ENCODE peak calls at places on chromosomes 4 and X, in four cellular contexts. One of them, this sample, is unnamed. For H3K4me1, the result is how much of the 10 kb centered on the place peaks cover.

GRCh38 chr4:82398263-82398662 is 24.5 kb upstream of the HNRNPD start:
- DNase-seq in cardiac muscle cell: no peak
- DNase-seq in gastrocnemius medialis: no peak
- DNase-seq in tibial nerve: no peak
- DNase-seq in this sample: no peak

GRCh38 chr4:52837716-52838558 is 24.2 kb upstream of the RASL11B start:
- DNase-seq in cardiac muscle cell: peak
- DNase-seq in tibial nerve: no peak
- DNase-seq in gastrocnemius medialis: no peak
- DNase-seq in this sample: no peak

GRCh38 chr4:93147524-93148212 is 680.9 kb upstream of the ATOH1 start:
- DNase-seq in cardiac muscle cell: no peak
- DNase-seq in gastrocnemius medialis: no peak
- DNase-seq in tibial nerve: no peak
- DNase-seq in this sample: no peak

GRCh38 chrX:106707771-106708454 is 18.6 kb upstream of the RNF128 start:
- DNase-seq in tibial nerve: no peak
- DNase-seq in cardiac muscle cell: peak
- DNase-seq in gastrocnemius medialis: peak
- DNase-seq in this sample: no peak

GRCh38 chrX:110244951-110245480 is 72.9 kb downstream of the AMMECR1 start:
- DNase-seq in gastrocnemius medialis: no peak
- DNase-seq in cardiac muscle cell: no peak
- DNase-seq in tibial nerve: no peak
- DNase-seq in this sample: no peak

GRCh38 chr4:158805628-158806471 is 37.0 kb downstream of the FNIP2 start:
- DNase-seq in tibial nerve: peak
- DNase-seq in cardiac muscle cell: peak
- DNase-seq in gastrocnemius medialis: peak
- DNase-seq in this sample: no peak

GRCh38 chr4:179225594-179225993 is 1783.4 kb upstream of the AGA start:
- DNase-seq in tibial nerve: no peak
- DNase-seq in gastrocnemius medialis: no peak
- DNase-seq in cardiac muscle cell: no peak
- DNase-seq in this sample: no peak

GRCh38 chr4:1683371-1683902 is 676 bp downstream of the FAM53A start:
- DNase-seq in cardiac muscle cell: peak
- DNase-seq in gastrocnemius medialis: no peak
- DNase-seq in tibial nerve: peak
- DNase-seq in this sample: no peak

GRCh38 chr4:1516881-1517480 is 110.7 kb upstream of the NKX1-1 start:
- DNase-seq in gastrocnemius medialis: no peak
- DNase-seq in cardiac muscle cell: no peak
- DNase-seq in tibial nerve: no peak
- DNase-seq in this sample: no peak

GRCh38 chr4:163540977-163541376 is 46.5 kb downstream of the TMA16 start:
- DNase-seq in gastrocnemius medialis: no peak
- DNase-seq in tibial nerve: no peak
- DNase-seq in cardiac muscle cell: no peak
- DNase-seq in this sample: no peak

GRCh38 chrX:54494970-54495813 is 842 bp downstream of the FGD1 start:
- DNase-seq in gastrocnemius medialis: no peak
- DNase-seq in cardiac muscle cell: peak
- DNase-seq in tibial nerve: no peak
- DNase-seq in this sample: no peak

GRCh38 chr4:141080668-141081067 is 52.6 kb downstream of the RNF150 start:
- DNase-seq in cardiac muscle cell: no peak
- DNase-seq in tibial nerve: no peak
- DNase-seq in gastrocnemius medialis: no peak
- DNase-seq in this sample: no peak

GRCh38 chrX:84907324-84907946 is 96.2 kb upstream of the APOOL start:
- DNase-seq in tibial nerve: no peak
- DNase-seq in gastrocnemius medialis: no peak
- DNase-seq in cardiac muscle cell: peak
- DNase-seq in this sample: no peak

GRCh38 chr4:128566688-128567087 is 242.8 kb upstream of the JADE1 start:
- DNase-seq in tibial nerve: no peak
- DNase-seq in gastrocnemius medialis: no peak
- DNase-seq in cardiac muscle cell: no peak
- DNase-seq in this sample: no peak
- H3K4me1 ChIP-seq in tibial nerve: under half
- H3K4me1 ChIP-seq in gastrocnemius medialis: under half
- H3K4me1 ChIP-seq in cardiac muscle cell: under half
- H3K4me1 ChIP-seq in this sample: under half

GRCh38 chrX:2231570-2232192 is 269.1 kb downstream of the DHRSX start:
- DNase-seq in tibial nerve: no peak
- DNase-seq in gastrocnemius medialis: no peak
- DNase-seq in cardiac muscle cell: no peak
- DNase-seq in this sample: no peak
- TF ChIP-seq CTCF in tibial nerve: no peak
- TF ChIP-seq CTCF in gastrocnemius medialis: no peak
- TF ChIP-seq CTCF in cardiac muscle cell: no peak
- TF ChIP-seq CTCF in this sample: no peak

DNA sequence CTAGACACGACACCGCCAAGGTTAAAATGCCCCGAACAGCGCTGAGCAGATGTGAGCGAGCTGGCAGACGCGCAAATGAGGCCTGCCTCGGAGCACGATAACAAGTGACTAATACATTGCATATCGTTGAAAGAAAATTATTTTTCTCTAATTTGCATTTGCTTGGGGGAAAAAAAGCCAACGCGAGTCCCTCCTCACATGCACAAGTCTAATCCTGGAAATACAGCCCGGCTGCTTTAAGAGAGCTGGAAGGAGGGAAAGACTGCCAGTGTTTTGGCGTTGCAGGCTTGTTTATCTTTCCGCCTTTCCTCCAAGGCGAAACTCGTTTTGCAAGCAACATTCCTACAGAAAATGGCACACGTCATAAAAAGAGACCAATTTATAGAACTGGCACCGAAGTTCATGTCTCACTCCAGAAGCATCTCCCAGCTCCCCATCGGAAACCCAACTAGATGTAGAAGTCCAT is 12.6 kb downstream of the BCOR start:
- DNase-seq in gastrocnemius medialis: no peak
- DNase-seq in cardiac muscle cell: no peak
- DNase-seq in tibial nerve: no peak
- DNase-seq in this sample: no peak
- H3K4me1 ChIP-seq in gastrocnemius medialis: half or more
- H3K4me1 ChIP-seq in cardiac muscle cell: half or more
- H3K4me1 ChIP-seq in tibial nerve: under half
- H3K4me1 ChIP-seq in this sample: half or more

GRCh38 chrX:140123446-140123845 is 158.1 kb upstream of the CXorf66 start:
- DNase-seq in tibial nerve: no peak
- DNase-seq in cardiac muscle cell: no peak
- DNase-seq in gastrocnemius medialis: no peak
- DNase-seq in this sample: no peak
- TF ChIP-seq CTCF in tibial nerve: no peak
- TF ChIP-seq CTCF in cardiac muscle cell: peak
- TF ChIP-seq CTCF in gastrocnemius medialis: no peak
- TF ChIP-seq CTCF in this sample: no peak

GRCh38 chr4:86543560-86544312 is 50.4 kb upstream of the PTPN13 start:
- DNase-seq in cardiac muscle cell: no peak
- DNase-seq in tibial nerve: no peak
- DNase-seq in gastrocnemius medialis: no peak
- DNase-seq in this sample: no peak
- H3K4me1 ChIP-seq in cardiac muscle cell: under half
- H3K4me1 ChIP-seq in tibial nerve: under half
- H3K4me1 ChIP-seq in gastrocnemius medialis: under half
- H3K4me1 ChIP-seq in this sample: under half

DNA sequence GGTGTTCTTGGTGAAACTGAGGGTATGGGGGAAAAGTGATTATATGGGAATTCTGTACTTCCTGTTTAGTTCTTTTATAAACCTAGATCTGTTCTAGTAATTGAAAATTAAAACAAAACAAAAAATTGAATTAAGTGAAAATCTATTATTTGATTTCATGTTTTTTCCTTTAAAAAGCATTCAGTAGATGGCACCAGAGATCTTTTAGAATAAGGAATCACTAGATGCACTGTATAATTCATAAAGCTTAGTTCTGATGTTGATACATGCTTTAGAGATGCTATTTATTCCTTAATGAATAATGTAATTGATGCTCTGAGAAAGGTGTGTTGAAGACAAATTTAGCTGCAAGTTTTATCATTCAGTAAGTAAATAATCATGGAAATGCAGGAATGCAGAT is 87.3 kb downstream of the LCORL start:
- DNase-seq in cardiac muscle cell: no peak
- DNase-seq in tibial nerve: no peak
- DNase-seq in gastrocnemius medialis: no peak
- DNase-seq in this sample: no peak
- TF ChIP-seq CTCF in cardiac muscle cell: peak
- TF ChIP-seq CTCF in tibial nerve: no peak
- TF ChIP-seq CTCF in gastrocnemius medialis: no peak
- TF ChIP-seq CTCF in this sample: no peak

GRCh38 chr4:122661176-122661575 is 40.3 kb upstream of the IL21 start:
- DNase-seq in tibial nerve: no peak
- DNase-seq in gastrocnemius medialis: no peak
- DNase-seq in cardiac muscle cell: no peak
- DNase-seq in this sample: no peak

GRCh38 chr4:122665148-122665547 is 44.3 kb upstream of the IL21 start:
- DNase-seq in cardiac muscle cell: no peak
- DNase-seq in gastrocnemius medialis: no peak
- DNase-seq in tibial nerve: no peak
- DNase-seq in this sample: no peak

GRCh38 chr4:122663814-122664610 is 43.1 kb upstream of the IL21 start:
- DNase-seq in gastrocnemius medialis: no peak
- DNase-seq in cardiac muscle cell: no peak
- DNase-seq in tibial nerve: no peak
- DNase-seq in this sample: no peak

GRCh38 chr4:122661661-122662160 is 40.8 kb upstream of the IL21 start:
- DNase-seq in cardiac muscle cell: peak
- DNase-seq in gastrocnemius medialis: no peak
- DNase-seq in tibial nerve: no peak
- DNase-seq in this sample: no peak

GRCh38 chr4:122662701-122663100 is 41.8 kb upstream of the IL21 start:
- DNase-seq in tibial nerve: no peak
- DNase-seq in cardiac muscle cell: no peak
- DNase-seq in gastrocnemius medialis: peak
- DNase-seq in this sample: no peak
- H3K4me1 ChIP-seq in tibial nerve: under half
- H3K4me1 ChIP-seq in cardiac muscle cell: under half
- H3K4me1 ChIP-seq in gastrocnemius medialis: under half
- H3K4me1 ChIP-seq in this sample: under half

DNA sequence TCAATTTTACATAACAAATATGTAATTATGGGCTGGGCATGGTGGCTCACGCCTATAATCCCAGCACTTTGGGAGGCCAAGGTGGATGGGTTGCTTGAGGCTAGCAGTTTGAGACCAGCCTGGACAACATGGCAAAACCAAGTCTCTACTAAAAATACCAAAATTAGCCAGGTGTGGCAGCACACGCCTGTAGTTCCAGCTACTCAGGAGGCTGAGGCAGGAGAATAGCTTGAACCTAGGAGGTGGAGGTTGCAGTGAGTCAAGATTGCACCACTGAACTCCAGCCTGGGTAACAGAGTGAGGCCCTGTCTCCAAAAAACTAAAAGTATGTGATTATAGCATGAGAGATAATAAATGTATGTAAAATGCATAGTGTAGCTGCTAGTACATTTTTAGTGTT is 229.0 kb downstream of the PPARGC1A start:
- DNase-seq in tibial nerve: no peak
- DNase-seq in cardiac muscle cell: no peak
- DNase-seq in gastrocnemius medialis: no peak
- DNase-seq in this sample: no peak
- TF ChIP-seq CTCF in tibial nerve: no peak
- TF ChIP-seq CTCF in cardiac muscle cell: no peak
- TF ChIP-seq CTCF in gastrocnemius medialis: no peak
- TF ChIP-seq CTCF in this sample: no peak

GRCh38 chr4:8232748-8233147 is 33.7 kb downstream of the SH3TC1 start:
- DNase-seq in tibial nerve: no peak
- DNase-seq in cardiac muscle cell: no peak
- DNase-seq in gastrocnemius medialis: no peak
- DNase-seq in this sample: no peak

GRCh38 chr4:8229341-8229975 is 30.4 kb downstream of the SH3TC1 start:
- DNase-seq in cardiac muscle cell: no peak
- DNase-seq in gastrocnemius medialis: no peak
- DNase-seq in tibial nerve: no peak
- DNase-seq in this sample: no peak

GRCh38 chr4:8231551-8232049 is 32.5 kb downstream of the SH3TC1 start:
- DNase-seq in cardiac muscle cell: no peak
- DNase-seq in tibial nerve: no peak
- DNase-seq in gastrocnemius medialis: no peak
- DNase-seq in this sample: no peak

GRCh38 chr4:8230033-8230432 is 30.9 kb downstream of the SH3TC1 start:
- DNase-seq in gastrocnemius medialis: no peak
- DNase-seq in cardiac muscle cell: no peak
- DNase-seq in tibial nerve: no peak
- DNase-seq in this sample: no peak

GRCh38 chr4:8230891-8231290 is 31.8 kb downstream of the SH3TC1 start:
- DNase-seq in cardiac muscle cell: no peak
- DNase-seq in tibial nerve: no peak
- DNase-seq in gastrocnemius medialis: no peak
- DNase-seq in this sample: no peak
- H3K4me1 ChIP-seq in cardiac muscle cell: under half
- H3K4me1 ChIP-seq in tibial nerve: under half
- H3K4me1 ChIP-seq in gastrocnemius medialis: under half
- H3K4me1 ChIP-seq in this sample: under half

This sample was measured in thoracic aorta.